ENCODE peak calls at places on chromosomes 6 and 20, in six cellular contexts. One of them, this sample, is unnamed.

GRCh38 chr20:61263084-61263695 is 11.1 kb downstream of the CDH4 start:
- DNase-seq in BE2C: peak; percentile 30
- DNase-seq in CD4-positive, alpha-beta T cell: peak; percentile 4
- DNase-seq in astrocyte of the spinal cord: peak; percentile 33
- DNase-seq in AG08396: peak; percentile 64
- DNase-seq in endodermal cell: peak; percentile 90
- DNase-seq in this sample: peak; percentile 16

GRCh38 chr6:26521485-26522391 is 16.4 kb upstream of the HMGN4 start:
- DNase-seq in BE2C: peak; percentile 54
- DNase-seq in CD4-positive, alpha-beta T cell: peak; percentile 29
- DNase-seq in astrocyte of the spinal cord: peak; percentile 84
- DNase-seq in AG08396: peak; percentile 81
- DNase-seq in endodermal cell: peak; percentile 93
- DNase-seq in this sample: peak; percentile 59

GRCh38 chr20:50784464-50784863 is 10.4 kb upstream of the BCAS4 start:
- DNase-seq in BE2C: no peak
- DNase-seq in CD4-positive, alpha-beta T cell: no peak
- DNase-seq in astrocyte of the spinal cord: no peak
- DNase-seq in AG08396: no peak
- DNase-seq in endodermal cell: no peak
- DNase-seq in this sample: no peak

GRCh38 chr20:38299963-38300362 is 4.0 kb upstream of the BPI start:
- DNase-seq in BE2C: no peak
- DNase-seq in CD4-positive, alpha-beta T cell: no peak
- DNase-seq in astrocyte of the spinal cord: no peak
- DNase-seq in AG08396: no peak
- DNase-seq in endodermal cell: peak; percentile 74
- DNase-seq in this sample: no peak

GRCh38 chr6:149306967-149307366 is 10.5 kb upstream of the TAB2 start:
- DNase-seq in BE2C: no peak
- DNase-seq in CD4-positive, alpha-beta T cell: no peak
- DNase-seq in astrocyte of the spinal cord: peak; percentile 32
- DNase-seq in AG08396: no peak
- DNase-seq in endodermal cell: no peak
- DNase-seq in this sample: peak; percentile 47

GRCh38 chr6:31680841-31681671 is at the start of gene LY6G5C:
- DNase-seq in BE2C: peak; percentile 85
- DNase-seq in CD4-positive, alpha-beta T cell: peak; percentile 47
- DNase-seq in astrocyte of the spinal cord: peak; percentile 91
- DNase-seq in AG08396: peak; percentile 90
- DNase-seq in endodermal cell: peak; percentile 89
- DNase-seq in this sample: peak; percentile 91

GRCh38 chr20:13638162-13638495 is 603 bp downstream of the TASP1 start:
- DNase-seq in BE2C: no peak
- DNase-seq in CD4-positive, alpha-beta T cell: no peak
- DNase-seq in astrocyte of the spinal cord: peak; percentile 5
- DNase-seq in AG08396: peak; percentile 12
- DNase-seq in endodermal cell: no peak
- DNase-seq in this sample: no peak

GRCh38 chr6:118894425-118895240 is 681 bp downstream of the ASF1A start:
- DNase-seq in BE2C: peak; percentile 65
- DNase-seq in CD4-positive, alpha-beta T cell: peak; percentile 49
- DNase-seq in astrocyte of the spinal cord: peak; percentile 72
- DNase-seq in AG08396: peak; percentile 85
- DNase-seq in endodermal cell: peak; percentile 79
- DNase-seq in this sample: peak; percentile 45

GRCh38 chr6:96528193-96528592 is 6.6 kb downstream of the UFL1 start:
- DNase-seq in BE2C: no peak
- DNase-seq in CD4-positive, alpha-beta T cell: no peak
- DNase-seq in astrocyte of the spinal cord: no peak
- DNase-seq in AG08396: no peak
- DNase-seq in endodermal cell: no peak
- DNase-seq in this sample: no peak

GRCh38 chr6:129279343-129280104 is 396.6 kb downstream of the LAMA2 start:
- DNase-seq in BE2C: no peak
- DNase-seq in CD4-positive, alpha-beta T cell: no peak
- DNase-seq in astrocyte of the spinal cord: no peak
- DNase-seq in AG08396: no peak
- DNase-seq in endodermal cell: no peak
- DNase-seq in this sample: no peak

GRCh38 chr6:145735356-145736165 is at the start of gene EPM2A:
- DNase-seq in BE2C: peak; percentile 91
- DNase-seq in CD4-positive, alpha-beta T cell: peak; percentile 17
- DNase-seq in astrocyte of the spinal cord: peak; percentile 79
- DNase-seq in AG08396: peak; percentile 90
- DNase-seq in endodermal cell: peak; percentile 93
- DNase-seq in this sample: peak; percentile 80

GRCh38 chr6:26020983-26021349 is 58.4 kb downstream of the TRIM38 start:
- DNase-seq in BE2C: peak; percentile 69
- DNase-seq in CD4-positive, alpha-beta T cell: no peak
- DNase-seq in astrocyte of the spinal cord: peak; percentile 84
- DNase-seq in AG08396: no peak
- DNase-seq in endodermal cell: peak; percentile 83
- DNase-seq in this sample: no peak

This sample was measured in HFFc6.